ENCODE peak calls at places on chromosome 16, in ten cellular contexts. R is left ventricle myocardium inferior; E is fibroblast of mammary gland; A is NT2/D1; O is HEK293T; N is stimulated activated CD4-positive, alpha-beta T cell treated with anti-CD3 and anti-CD28 coated beads, TNF-alpha, amount 100 ng/mL, for 4 hours; Z is pancreas; J is stimulated activated naive B cell treated with anti-CD40 and anti-IgM and Interleukin-4, amounts not matched to agents 10 μg/mL and 1 μg/mL and 100 μg/mL, for 72 hours; X is T-cell; U is RPMI7951. Y is an unnamed sample.
A peak's percentile ranks its signal among the peaks of the same experiment; 100 is the strongest.

GRCh38 chr16:30355954-30356308 is 823 bp upstream of the CD2BP2 start:
- DNase-seq in R (no peak), E (no peak), A (no peak), O (no peak), N (no peak), Z (no peak), J (no peak), X (no peak), U (no peak), Y (no peak)

GRCh38 chr16:57871457-57871856 is 69.2 kb upstream of the KIFC3 start:
- DNase-seq in R (no peak), E (peak; percentile 73), A (no peak), O (no peak), N (no peak), Z (no peak), J (no peak), X (no peak), U (peak; percentile 46), Y (no peak)

GRCh38 chr16:29757950-29758466 is 12.2 kb upstream of the C16orf54 start:
- DNase-seq in R (no peak), E (peak; percentile 56), A (peak; percentile 25), O (no peak), N (no peak), Z (no peak), J (no peak), X (no peak), U (no peak), Y (no peak)

GRCh38 chr16:23254338-23254737 is 47.8 kb upstream of the SCNN1B start:
- DNase-seq in R (no peak), E (peak; percentile 24), A (no peak), O (no peak), N (no peak), Z (no peak), J (no peak), X (no peak), U (peak; percentile 93), Y (no peak)

GRCh38 chr16:84117482-84117843 is 721 bp upstream of the MBTPS1 start:
- DNase-seq in R (no peak), E (peak; percentile 49), A (no peak), O (peak; percentile 25), N (peak; percentile 23), Z (no peak), J (no peak), X (peak; percentile 34), U (no peak), Y (no peak)

GRCh38 chr16:65284583-65284982 is 162.7 kb upstream of the CDH11 start:
- DNase-seq in R (no peak), E (peak; percentile 4), A (no peak), O (no peak), N (no peak), Z (no peak), J (no peak), X (no peak), U (no peak), Y (no peak)

GRCh38 chr16:5008311-5008731 is 25.4 kb downstream of the NAGPA start:
- DNase-seq in R (no peak), E (no peak), A (no peak), O (no peak), N (no peak), Z (no peak), J (no peak), X (no peak), U (no peak), Y (no peak)

GRCh38 chr16:63496282-63496681 is 1460.0 kb upstream of the CDH8 start:
- DNase-seq in R (no peak), E (no peak), A (no peak), O (no peak), N (no peak), Z (no peak), J (no peak), X (no peak), U (no peak), Y (no peak)

GRCh38 chr16:63363738-63364137 is 1327.5 kb upstream of the CDH8 start:
- DNase-seq in R (no peak), E (no peak), A (no peak), O (no peak), N (no peak), Z (no peak), J (no peak), X (no peak), U (no peak), Y (no peak)

GRCh38 chr16:86389566-86390328 is 120.6 kb upstream of the FOXF1 start:
- DNase-seq in R (no peak), E (peak; percentile 61), A (no peak), O (no peak), N (no peak), Z (no peak), J (no peak), X (no peak), U (peak; percentile 69), Y (no peak)

GRCh38 chr16:77288222-77288621 is 89.0 kb downstream of the SYCE1L start:
- DNase-seq in R (no peak), E (peak; percentile 95), A (no peak), O (no peak), N (no peak), Z (no peak), J (no peak), X (no peak), U (peak; percentile 58), Y (no peak)

GRCh38 chr16:21097151-21097550 is 53.5 kb downstream of the DNAH3 start:
- DNase-seq in R (no peak), E (peak; percentile 63), A (no peak), O (no peak), N (no peak), Z (no peak), J (no peak), X (no peak), U (peak; percentile 19), Y (no peak)

GRCh38 chr16:88510091-88510719 is 57.1 kb downstream of the ZFPM1 start:
- DNase-seq in R (no peak), E (no peak), A (no peak), O (peak; percentile 72), N (no peak), Z (no peak), J (no peak), X (no peak), U (no peak), Y (no peak)

GRCh38 chr16:83312015-83312734 is 495.6 kb upstream of the HSBP1 start:
- DNase-seq in R (no peak), E (no peak), A (no peak), O (no peak), N (no peak), Z (no peak), J (no peak), X (no peak), U (no peak), Y (no peak)

GRCh38 chr16:56423584-56424403 is 1.6 kb downstream of the AMFR start:
- DNase-seq in R (no peak), E (peak; percentile 7), A (no peak), O (no peak), N (no peak), Z (no peak), J (no peak), X (no peak), U (no peak), Y (no peak)

GRCh38 chr16:11796227-11797165 is 562 bp downstream of the ZC3H7A start:
- DNase-seq in R (peak; percentile 72), E (peak; percentile 46), A (no peak), O (peak; percentile 41), N (no peak), Z (peak; percentile 64), J (no peak), X (no peak), U (peak; percentile 63), Y (peak; percentile 61)

GRCh38 chr16:58048914-58049696 is 23.6 kb downstream of the MMP15 start:
- DNase-seq in R (no peak), E (no peak), A (no peak), O (no peak), N (no peak), Z (no peak), J (no peak), X (no peak), U (no peak), Y (no peak)

GRCh38 chr16:51636913-51637743 is 486.1 kb upstream of the SALL1 start:
- DNase-seq in R (no peak), E (peak; percentile 43), A (peak; percentile 91), O (no peak), N (no peak), Z (no peak), J (no peak), X (no peak), U (peak; percentile 99), Y (no peak)

GRCh38 chr16:86862596-86862995 is 284.2 kb downstream of the FOXL1 start:
- DNase-seq in R (peak; percentile 29), E (no peak), A (no peak), O (no peak), N (no peak), Z (peak; percentile 5), J (no peak), X (no peak), U (peak; percentile 41), Y (no peak)

GRCh38 chr16:14423344-14423743 is 206.7 kb downstream of the PARN start:
- DNase-seq in R (no peak), E (peak; percentile 11), A (no peak), O (no peak), N (no peak), Z (no peak), J (no peak), X (no peak), U (no peak), Y (no peak)

GRCh38 chr16:12419987-12420386 is 383.7 kb downstream of the CPPED1 start:
- DNase-seq in R (no peak), E (no peak), A (no peak), O (no peak), N (no peak), Z (no peak), J (no peak), X (no peak), U (no peak), Y (no peak)

GRCh38 chr16:86618431-86619262 is 40.3 kb downstream of the FOXL1 start:
- DNase-seq in R (no peak), E (peak; percentile 27), A (no peak), O (no peak), N (no peak), Z (no peak), J (no peak), X (no peak), U (peak; percentile 81), Y (no peak)

GRCh38 chr16:17470871-17471744 is at the start of gene XYLT1:
- DNase-seq in R (peak; percentile 51), E (peak; percentile 100), A (no peak), O (no peak), N (no peak), Z (peak; percentile 48), J (no peak), X (peak; percentile 62), U (peak; percentile 89), Y (peak; percentile 79)

GRCh38 chr16:70694517-70695218 is 8.8 kb upstream of the MTSS2 start:
- DNase-seq in R (no peak), E (no peak), A (no peak), O (no peak), N (no peak), Z (no peak), J (no peak), X (no peak), U (no peak), Y (no peak)

GRCh38 chr16:886802-887731 is 83.7 kb downstream of the LMF1 start:
- DNase-seq in R (no peak), E (no peak), A (no peak), O (peak; percentile 55), N (no peak), Z (no peak), J (no peak), X (no peak), U (no peak), Y (peak; percentile 71)

GRCh38 chr16:1297413-1297773 is 12.0 kb upstream of the UBE2I start:
- DNase-seq in R (no peak), E (no peak), A (no peak), O (no peak), N (no peak), Z (no peak), J (no peak), X (no peak), U (no peak), Y (no peak)

GRCh38 chr16:78133919-78134318 is 34.5 kb downstream of the WWOX start:
- DNase-seq in R (no peak), E (no peak), A (no peak), O (no peak), N (no peak), Z (no peak), J (no peak), X (no peak), U (no peak), Y (no peak)

GRCh38 chr16:28110977-28111376 is 47.5 kb upstream of the GSG1L start:
- DNase-seq in R (no peak), E (no peak), A (no peak), O (no peak), N (no peak), Z (no peak), J (no peak), X (no peak), U (no peak), Y (no peak)

Y was measured in nephron progenitor cell.